ENCODE peak calls at places on chromosomes 13 and 19, in eight cellular contexts. W, B, Z, C, M, A, E and N are unnamed samples.

GRCh38 chr19:18322318-18322758 is 538 bp downstream of the LSM4 start:
- DNase-seq in A (no peak), C (peak), W (peak), B (no peak), E (peak), M (no peak), Z (peak), N (no peak)

GRCh38 chr19:16429066-16429758 is 42.6 kb downstream of the EPS15L1 start:
- DNase-seq in E (no peak), A (no peak), M (peak), W (no peak), C (no peak), Z (no peak), B (no peak), N (no peak)

GRCh38 chr13:99617474-99618255 is 116.4 kb downstream of the TM9SF2 start:
- DNase-seq in Z (peak), M (no peak), A (peak), E (peak), B (no peak), W (no peak), C (peak), N (no peak)

GRCh38 chr13:109385161-109385560 is 401.2 kb downstream of the IRS2 start:
- DNase-seq in M (no peak), Z (no peak), W (no peak), E (no peak), A (peak), C (peak), B (no peak), N (no peak)

GRCh38 chr19:46753420-46754155 is 7.3 kb upstream of the STRN4 start:
- DNase-seq in W (no peak), C (peak), Z (peak), A (no peak), E (no peak), B (no peak), M (no peak), N (no peak)

GRCh38 chr13:99465454-99465853 is 35.8 kb upstream of the TM9SF2 start:
- DNase-seq in Z (no peak), E (no peak), C (no peak), W (no peak), A (no peak), B (no peak), M (no peak), N (no peak)

GRCh38 chr13:49997935-49998334 is 1.1 kb downstream of the TRIM13 start:
- DNase-seq in B (no peak), M (no peak), A (no peak), C (peak), E (no peak), Z (peak), W (no peak), N (no peak)

GRCh38 chr13:29771247-29771646 is 79.2 kb downstream of the UBL3 start:
- DNase-seq in M (no peak), C (peak), E (peak), B (no peak), W (no peak), A (no peak), Z (peak), N (no peak)

GRCh38 chr19:55041627-55042343 is 3.7 kb upstream of the GP6 start:
- DNase-seq in W (no peak), A (no peak), E (no peak), Z (no peak), M (no peak), C (no peak), B (no peak), N (peak)

GRCh38 chr19:31235806-31236205 is 113.4 kb downstream of the TSHZ3 start:
- DNase-seq in B (no peak), Z (no peak), C (no peak), W (no peak), E (no peak), A (no peak), M (no peak), N (no peak)

GRCh38 chr19:30070970-30071632 is 129.1 kb downstream of the URI1 start:
- DNase-seq in E (no peak), B (no peak), M (no peak), C (no peak), Z (no peak), W (no peak), A (no peak), N (peak)

GRCh38 chr13:33109801-33110200 is 93.6 kb downstream of the KL start:
- DNase-seq in M (no peak), W (no peak), E (no peak), A (no peak), B (no peak), Z (peak), C (peak), N (no peak)

GRCh38 chr19:18153555-18154134 is 682 bp downstream of the PIK3R2 start:
- DNase-seq in E (no peak), C (peak), Z (peak), B (no peak), A (no peak), W (no peak), M (no peak), N (no peak)

GRCh38 chr13:102487330-102487729 is 85.5 kb upstream of the FGF14 start:
- DNase-seq in M (no peak), W (no peak), C (no peak), B (no peak), E (no peak), Z (no peak), A (no peak), N (no peak)

DNA sequence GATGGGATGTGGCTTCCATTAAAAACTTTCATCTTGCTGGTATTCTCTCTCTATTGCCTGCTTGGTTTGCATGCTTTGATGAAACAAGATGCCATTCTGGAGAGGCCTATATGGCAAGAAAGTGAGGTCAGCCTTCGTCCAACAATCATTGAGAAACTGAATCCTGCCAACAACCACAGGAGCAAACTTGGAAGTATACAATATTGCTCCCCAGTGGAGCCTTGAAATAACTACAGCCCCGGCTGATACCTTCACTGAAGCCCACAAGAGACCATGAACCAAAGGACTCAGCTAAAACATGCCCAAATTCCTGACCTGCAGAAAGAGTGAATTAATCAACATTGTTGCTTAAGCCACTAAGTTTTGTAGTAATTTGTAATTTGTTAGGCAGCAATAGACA is 82.5 kb upstream of the FGF14 start:
- DNase-seq in W (no peak), Z (no peak), E (peak), A (no peak), M (no peak), C (peak), B (no peak), N (no peak)
- TF ChIP-seq CTCF in W (peak), Z (peak), E (no peak), A (no peak), M (no peak), C (no peak), B (peak), N (peak)

GRCh38 chr19:6271251-6271650 is 8.5 kb downstream of the MLLT1 start:
- DNase-seq in A (no peak), Z (no peak), E (peak), M (no peak), B (no peak), W (no peak), C (peak), N (no peak)
- TF ChIP-seq CTCF in A (peak), Z (peak), E (peak), M (no peak), B (peak), W (no peak), C (peak), N (peak)

GRCh38 chr13:21297914-21298831 is 121.7 kb downstream of the MRPL57 start:
- DNase-seq in C (peak), A (peak), Z (peak), W (peak), E (peak), B (peak), M (peak), N (no peak)
- TF ChIP-seq CTCF in C (peak), A (peak), Z (peak), W (peak), E (peak), B (peak), M (no peak), N (peak)

DNA sequence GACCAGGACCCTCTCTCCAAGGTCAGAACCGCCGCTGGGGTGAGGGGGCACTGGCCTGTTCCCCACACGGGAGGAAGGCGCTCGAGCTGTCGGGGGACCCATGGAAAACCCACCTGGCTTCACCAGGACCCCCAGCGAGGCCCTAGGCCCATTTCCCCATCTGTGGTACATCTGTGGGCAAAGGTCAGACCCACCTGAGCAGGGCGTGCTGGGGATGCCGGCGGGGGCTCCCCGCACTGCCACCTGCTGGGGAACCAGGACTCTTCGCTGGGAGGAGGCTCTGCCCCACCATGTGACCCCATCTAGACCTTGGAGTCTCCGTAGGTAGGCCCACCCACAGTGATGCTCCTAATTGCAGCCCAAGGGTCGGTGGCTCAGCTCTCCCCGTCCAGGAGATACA is 511 bp downstream of the WDR88 start:
- DNase-seq in A (no peak), M (no peak), C (no peak), Z (no peak), W (no peak), E (no peak), B (no peak), N (no peak)
- TF ChIP-seq CTCF in A (peak), M (no peak), C (peak), Z (peak), W (peak), E (peak), B (peak), N (peak)

DNA sequence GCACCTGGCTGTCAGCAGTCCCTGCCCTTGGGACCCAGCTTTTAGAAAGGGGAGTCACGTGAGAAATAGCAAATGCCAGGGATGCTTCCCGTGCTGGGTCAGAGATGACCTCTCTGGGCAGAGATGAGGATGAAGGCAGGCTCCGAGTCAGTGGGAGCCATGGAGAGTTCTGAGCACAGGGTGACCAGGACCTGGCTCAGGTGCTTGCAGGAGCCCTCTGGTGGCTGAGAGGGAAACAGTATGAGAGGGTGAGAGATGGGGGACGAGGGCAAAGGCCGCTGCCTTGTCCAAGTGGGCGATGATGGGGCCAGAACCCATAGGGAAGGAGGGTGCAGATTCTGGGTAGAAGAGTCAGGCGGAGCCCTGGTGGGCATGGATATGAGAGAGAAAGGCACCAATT is 15.8 kb downstream of the TMED1 start:
- DNase-seq in W (no peak), A (no peak), M (no peak), Z (peak), C (peak), B (no peak), E (no peak), N (no peak)
- TF ChIP-seq CTCF in W (no peak), A (peak), M (no peak), Z (peak), C (peak), B (peak), E (peak), N (peak)

GRCh38 chr19:41792513-41793413 is 3.6 kb upstream of the CEACAM3 start:
- DNase-seq in A (peak), E (peak), Z (peak), M (no peak), W (no peak), B (no peak), C (peak), N (no peak)
- TF ChIP-seq CTCF in A (peak), E (peak), Z (peak), M (no peak), W (peak), B (peak), C (peak), N (peak)

GRCh38 chr19:19343016-19343362 is 22.4 kb downstream of the MAU2 start:
- DNase-seq in A (no peak), C (no peak), B (no peak), W (no peak), Z (no peak), E (no peak), M (no peak), N (no peak)
- TF ChIP-seq CTCF in A (no peak), C (no peak), B (no peak), W (no peak), Z (peak), E (no peak), M (no peak), N (peak)

DNA sequence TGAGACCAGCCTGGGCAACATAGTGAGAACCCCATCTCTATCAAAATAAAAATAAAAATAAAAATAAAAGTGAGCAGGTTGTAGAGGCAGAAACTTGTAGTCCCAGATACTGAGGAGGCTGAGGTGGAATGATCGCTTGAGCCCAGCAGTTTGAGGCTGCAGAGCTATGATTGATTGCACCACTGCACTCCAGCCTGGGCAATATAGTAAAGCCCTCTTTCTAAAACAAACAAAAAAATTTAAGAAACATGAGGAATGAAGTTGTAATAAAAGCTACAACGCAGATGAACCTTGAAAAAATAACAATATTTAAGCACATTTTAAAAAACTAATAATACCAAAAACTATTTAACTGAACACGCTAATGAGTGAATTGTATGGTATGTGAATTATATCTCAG is 919.3 kb downstream of the UQCRFS1 start:
- DNase-seq in B (no peak), Z (no peak), C (no peak), W (no peak), E (no peak), M (no peak), A (no peak), N (no peak)
- TF ChIP-seq CTCF in B (no peak), Z (no peak), C (no peak), W (no peak), E (no peak), M (no peak), A (no peak), N (no peak)

GRCh38 chr13:20192470-20193141 is at the start of gene GJB2:
- DNase-seq in W (no peak), B (no peak), A (no peak), Z (no peak), E (no peak), M (no peak), C (no peak), N (no peak)
- TF ChIP-seq CTCF in W (no peak), B (no peak), A (no peak), Z (no peak), E (no peak), M (no peak), C (no peak), N (no peak)

DNA sequence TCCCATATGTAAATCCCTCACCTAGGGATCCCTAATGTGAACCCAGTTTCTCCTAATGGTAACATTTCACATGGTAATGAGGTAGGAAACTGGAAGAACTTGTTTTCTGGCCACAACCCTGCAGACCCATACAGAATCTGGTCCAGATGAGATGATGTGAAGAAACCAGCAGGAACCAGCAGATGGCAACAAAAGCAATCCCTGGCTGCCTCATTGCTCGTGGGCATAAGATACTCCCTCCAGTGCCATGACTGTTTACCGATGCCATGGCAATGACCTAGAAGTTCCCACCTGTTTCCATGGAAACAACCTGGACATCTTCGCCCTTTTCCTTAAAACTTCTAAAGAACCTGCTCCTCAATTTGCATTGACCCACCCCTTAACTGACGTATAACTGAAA is 1.4 kb upstream of the CD209 start:
- DNase-seq in W (no peak), Z (no peak), A (no peak), E (peak), M (no peak), C (peak), B (no peak), N (no peak)
- TF ChIP-seq CTCF in W (peak), Z (peak), A (peak), E (no peak), M (no peak), C (peak), B (peak), N (no peak)